ENCODE peak calls at places on chromosomes 2 and 18, in seven cellular contexts. One of them, this sample, is unnamed.

GRCh38 chr2:182784777-182785176 is 68.7 kb downstream of the DNAJC10 start:
- DNase-seq in amniotic stem cell: no peak
- DNase-seq in GM04504: no peak
- DNase-seq in EH: peak
- DNase-seq in left lung: no peak
- DNase-seq in NCI-H460: peak
- DNase-seq in GM20000: peak
- DNase-seq in this sample: no peak

GRCh38 chr18:45702871-45703270 is 21.1 kb upstream of the SLC14A1 start:
- DNase-seq in left lung: no peak
- DNase-seq in GM20000: no peak
- DNase-seq in amniotic stem cell: no peak
- DNase-seq in GM04504: no peak
- DNase-seq in NCI-H460: no peak
- DNase-seq in EH: no peak
- DNase-seq in this sample: no peak

GRCh38 chr2:127104881-127105655 is 1.9 kb downstream of the BIN1 start:
- DNase-seq in left lung: peak
- DNase-seq in NCI-H460: no peak
- DNase-seq in GM04504: no peak
- DNase-seq in EH: peak
- DNase-seq in GM20000: no peak
- DNase-seq in amniotic stem cell: no peak
- DNase-seq in this sample: no peak

GRCh38 chr2:150165479-150165878 is 322.0 kb downstream of the RND3 start:
- DNase-seq in left lung: no peak
- DNase-seq in NCI-H460: no peak
- DNase-seq in EH: no peak
- DNase-seq in GM04504: no peak
- DNase-seq in GM20000: no peak
- DNase-seq in amniotic stem cell: no peak
- DNase-seq in this sample: no peak

GRCh38 chr2:69196327-69197117 is 183.5 kb downstream of the ANTXR1 start:
- DNase-seq in NCI-H460: no peak
- DNase-seq in EH: peak
- DNase-seq in GM20000: no peak
- DNase-seq in left lung: no peak
- DNase-seq in amniotic stem cell: peak
- DNase-seq in GM04504: peak
- DNase-seq in this sample: no peak

GRCh38 chr2:137886432-137886831 is 77.8 kb upstream of the HNMT start:
- DNase-seq in NCI-H460: peak
- DNase-seq in GM04504: no peak
- DNase-seq in GM20000: no peak
- DNase-seq in EH: no peak
- DNase-seq in left lung: no peak
- DNase-seq in amniotic stem cell: no peak
- DNase-seq in this sample: no peak

GRCh38 chr18:59996370-59996966 is 96.7 kb downstream of the PMAIP1 start:
- DNase-seq in EH: peak
- DNase-seq in GM20000: peak
- DNase-seq in left lung: no peak
- DNase-seq in NCI-H460: peak
- DNase-seq in GM04504: peak
- DNase-seq in amniotic stem cell: peak
- DNase-seq in this sample: no peak

GRCh38 chr18:35497006-35497333 is 790 bp downstream of the INO80C start:
- DNase-seq in EH: no peak
- DNase-seq in amniotic stem cell: no peak
- DNase-seq in GM20000: no peak
- DNase-seq in GM04504: no peak
- DNase-seq in NCI-H460: no peak
- DNase-seq in left lung: no peak
- DNase-seq in this sample: no peak

GRCh38 chr2:25700221-25700660 is 26.9 kb upstream of the DTNB start:
- DNase-seq in EH: peak
- DNase-seq in NCI-H460: peak
- DNase-seq in GM04504: peak
- DNase-seq in GM20000: peak
- DNase-seq in amniotic stem cell: peak
- DNase-seq in left lung: no peak
- DNase-seq in this sample: no peak

GRCh38 chr2:10080536-10081304 is 509 bp upstream of the CYS1 start:
- DNase-seq in left lung: peak
- DNase-seq in amniotic stem cell: no peak
- DNase-seq in NCI-H460: no peak
- DNase-seq in GM20000: peak
- DNase-seq in GM04504: no peak
- DNase-seq in EH: no peak
- DNase-seq in this sample: no peak

GRCh38 chr2:218428846-218429558 is 10.1 kb downstream of the VIL1 start:
- DNase-seq in NCI-H460: no peak
- DNase-seq in GM04504: no peak
- DNase-seq in EH: no peak
- DNase-seq in amniotic stem cell: no peak
- DNase-seq in left lung: no peak
- DNase-seq in GM20000: no peak
- DNase-seq in this sample: peak

GRCh38 chr18:51391731-51392130 is 194.2 kb upstream of the MEX3C start:
- DNase-seq in left lung: no peak
- DNase-seq in EH: no peak
- DNase-seq in GM04504: no peak
- DNase-seq in GM20000: no peak
- DNase-seq in amniotic stem cell: no peak
- DNase-seq in NCI-H460: no peak
- DNase-seq in this sample: no peak

GRCh38 chr2:15643791-15644588 is 52.3 kb downstream of the DDX1 start:
- DNase-seq in EH: no peak
- DNase-seq in GM20000: no peak
- DNase-seq in amniotic stem cell: no peak
- DNase-seq in NCI-H460: no peak
- DNase-seq in GM04504: no peak
- DNase-seq in left lung: no peak
- DNase-seq in this sample: no peak

GRCh38 chr2:18559531-18559930 is 922 bp downstream of the RDH14 start:
- DNase-seq in amniotic stem cell: no peak
- DNase-seq in GM20000: no peak
- DNase-seq in NCI-H460: no peak
- DNase-seq in GM04504: no peak
- DNase-seq in EH: no peak
- DNase-seq in left lung: no peak
- DNase-seq in this sample: no peak

GRCh38 chr2:45134726-45135125 is 125.5 kb upstream of the SIX2 start:
- DNase-seq in left lung: no peak
- DNase-seq in EH: peak
- DNase-seq in amniotic stem cell: no peak
- DNase-seq in NCI-H460: peak
- DNase-seq in GM20000: no peak
- DNase-seq in GM04504: no peak
- DNase-seq in this sample: no peak

This sample was measured in lower lobe of right lung.